ENCODE peak calls at places on chromosomes 12 and 14, in four cellular contexts. B is Right ventricle myocardium superior, E is left ventricle myocardium inferior, R is A673. U is an unnamed sample.
A peak's percentile ranks its signal among the peaks of the same experiment; 100 is the strongest.

GRCh38 chr12:49482095-49483051 is 56.5 kb upstream of the KCNH3 start:
- DNase-seq in B (no peak), E (no peak), R (no peak), U (no peak)

GRCh38 chr14:85558505-85558904 is 28.6 kb downstream of the FLRT2 start:
- DNase-seq in E (no peak), B (no peak), R (peak; percentile 52), U (no peak)

GRCh38 chr14:105600939-105601359 is 74.6 kb downstream of the TMEM121 start:
- DNase-seq in B (no peak), E (no peak), R (no peak), U (no peak)

GRCh38 chr14:105857223-105857815 is 330.9 kb downstream of the TMEM121 start:
- DNase-seq in E (peak; percentile 7), B (peak; percentile 38), R (no peak), U (no peak)

GRCh38 chr14:100525615-100526014 is 61.6 kb downstream of the BEGAIN start:
- DNase-seq in R (no peak), B (no peak), E (peak; percentile 9), U (no peak)

GRCh38 chr14:59406454-59407245 is 58.5 kb downstream of the GPR135 start:
- DNase-seq in E (no peak), R (no peak), B (no peak), U (no peak)

GRCh38 chr14:39085933-39086332 is 17.1 kb downstream of the SEC23A start:
- DNase-seq in E (no peak), R (no peak), B (no peak), U (no peak)

GRCh38 chr14:104428333-104428851 is 151.2 kb upstream of the C14orf180 start:
- DNase-seq in E (no peak), B (peak; percentile 27), R (no peak), U (no peak)

GRCh38 chr14:87017335-87017734 is 975.6 kb downstream of the GALC start:
- DNase-seq in E (no peak), B (no peak), R (no peak), U (no peak)

GRCh38 chr12:6834254-6834653 is 6.0 kb downstream of the P3H3 start:
- DNase-seq in R (no peak), B (no peak), E (no peak), U (no peak)

GRCh38 chr12:77032406-77032805 is 33.0 kb downstream of the E2F7 start:
- DNase-seq in E (no peak), B (no peak), R (no peak), U (no peak)

GRCh38 chr14:75249251-75249957 is 29.2 kb upstream of the FOS start:
- DNase-seq in R (no peak), B (no peak), E (no peak), U (no peak)

GRCh38 chr12:127485528-127485927 is 781.4 kb upstream of the TMEM132C start:
- DNase-seq in R (peak; percentile 14), B (no peak), E (no peak), U (peak; percentile 2)

GRCh38 chr14:60760648-60761364 is 26.2 kb downstream of the MNAT1 start:
- DNase-seq in E (no peak), B (no peak), R (no peak), U (no peak)

GRCh38 chr14:81392052-81392451 is 8.1 kb downstream of the STON2 start:
- DNase-seq in R (no peak), B (no peak), E (no peak), U (no peak)

GRCh38 chr12:68113644-68114043 is 45.9 kb downstream of the IFNG start:
- DNase-seq in E (no peak), R (no peak), B (no peak), U (no peak)

GRCh38 chr12:14193623-14194022 is 171.9 kb upstream of the ATF7IP start:
- DNase-seq in E (no peak), B (no peak), R (peak; percentile 88), U (no peak)

GRCh38 chr14:49545716-49546115 is 40.5 kb downstream of the RPS29 start:
- DNase-seq in B (no peak), E (no peak), R (no peak), U (no peak)

GRCh38 chr12:116381744-116382455 is 104.4 kb upstream of the MED13L start:
- DNase-seq in B (no peak), E (no peak), R (peak; percentile 85), U (no peak)

GRCh38 chr14:99242238-99242637 is 29.8 kb downstream of the BCL11B start:
- DNase-seq in E (no peak), R (no peak), B (no peak), U (no peak)

GRCh38 chr12:52581481-52581880 is 7.8 kb upstream of the KRT74 start:
- DNase-seq in E (no peak), B (no peak), R (no peak), U (no peak)

GRCh38 chr12:52860102-52860838 is 11.5 kb upstream of the KRT78 start:
- DNase-seq in E (no peak), B (no peak), R (peak; percentile 50), U (no peak)

GRCh38 chr12:46154221-46154975 is 114.4 kb downstream of the SLC38A1 start:
- DNase-seq in E (no peak), B (no peak), R (no peak), U (no peak)

GRCh38 chr14:33414041-33414440 is 475.4 kb downstream of the NPAS3 start:
- DNase-seq in B (no peak), E (no peak), R (no peak), U (no peak)

GRCh38 chr12:80175307-80175930 is 76.1 kb downstream of the OTOGL start:
- DNase-seq in B (no peak), E (no peak), R (no peak), U (no peak)

GRCh38 chr14:39015360-39015961 is 87.6 kb downstream of the SEC23A start:
- DNase-seq in B (no peak), E (no peak), R (peak; percentile 69), U (no peak)

GRCh38 chr12:6724409-6724797 is 557 bp downstream of the COPS7A start:
- DNase-seq in B (no peak), R (no peak), E (no peak), U (no peak)

GRCh38 chr14:91968280-91968679 is 20.8 kb upstream of the FBLN5 start:
- DNase-seq in B (no peak), E (no peak), R (no peak), U (no peak)

GRCh38 chr12:25689996-25690501 is 137.0 kb upstream of the LMNTD1 start:
- DNase-seq in B (peak; percentile 60), E (peak; percentile 26), R (peak; percentile 77), U (no peak)